ENCODE peak calls at places on chromosomes 11 and 22, in six cellular contexts. R, G, K, Z, N and V are unnamed samples.

GRCh38 chr22:49306632-49306975 is 521.1 kb downstream of the BRD1 start:
- DNase-seq in N (no peak), Z (no peak), R (no peak), G (no peak), K (no peak), V (no peak)

GRCh38 chr22:39559456-39560105 is 11.0 kb upstream of the CACNA1I start:
- DNase-seq in G (peak; percentile 58), N (no peak), K (no peak), Z (no peak), R (no peak), V (peak; percentile 63)

GRCh38 chr11:129267716-129268115 is 75.6 kb upstream of the ARHGAP32 start:
- DNase-seq in Z (no peak), K (no peak), R (no peak), N (no peak), G (no peak), V (no peak)

GRCh38 chr11:47494996-47495855 is 46.3 kb upstream of the RAPSN start:
- DNase-seq in R (no peak), N (no peak), K (no peak), Z (no peak), G (no peak), V (no peak)

GRCh38 chr11:74257934-74258553 is 53.4 kb downstream of the P4HA3 start:
- DNase-seq in R (no peak), G (no peak), N (no peak), Z (no peak), K (no peak), V (no peak)

GRCh38 chr22:34798605-34799004 is 267.4 kb upstream of the ISX start:
- DNase-seq in N (no peak), K (no peak), Z (no peak), G (no peak), R (no peak), V (no peak)

GRCh38 chr22:26170112-26170492 is 840 bp downstream of the SEZ6L start:
- DNase-seq in G (peak; percentile 4), N (no peak), K (no peak), R (no peak), Z (no peak), V (no peak)

GRCh38 chr11:61963282-61964057 is 4.0 kb downstream of the FTH1 start:
- DNase-seq in Z (no peak), N (no peak), R (peak; percentile 43), K (no peak), G (no peak), V (no peak)

GRCh38 chr11:73285721-73286120 is 13.6 kb downstream of the P2RY6 start:
- DNase-seq in Z (no peak), N (no peak), R (no peak), G (no peak), K (no peak), V (no peak)

GRCh38 chr11:15158351-15159015 is 43.8 kb downstream of the INSC start:
- DNase-seq in Z (no peak), K (no peak), G (no peak), N (no peak), R (no peak), V (no peak)

GRCh38 chr11:36023922-36024321 is 80.1 kb downstream of the LDLRAD3 start:
- DNase-seq in K (no peak), R (no peak), G (no peak), Z (no peak), N (no peak), V (no peak)

GRCh38 chr22:19080853-19081252 is 41.4 kb downstream of the DGCR2 start:
- DNase-seq in R (no peak), K (no peak), N (no peak), G (no peak), Z (no peak), V (no peak)

GRCh38 chr11:76830639-76831312 is 29.9 kb upstream of the ACER3 start:
- DNase-seq in Z (no peak), N (no peak), G (no peak), R (no peak), K (no peak), V (peak; percentile 57)

GRCh38 chr11:117976445-117976844 is 9.7 kb upstream of the IL10RA start:
- DNase-seq in Z (no peak), K (no peak), N (no peak), G (no peak), R (no peak), V (no peak)